ENCODE peak calls at places on chromosomes 1 and 21, in nine cellular contexts. B, V, F, M, T, G, Z, K and E are unnamed samples. For H3K27me3, the result is how much of the 10 kb centered on the place peaks cover.

GRCh38 chr1:58948671-58949070 is 164.8 kb upstream of the JUN start:
- DNase-seq in M (no peak), B (no peak), G (no peak), T (no peak), K (no peak), Z (no peak), F (no peak), V (no peak), E (no peak)

GRCh38 chr1:8022395-8023286 is 3.5 kb downstream of the ERRFI1 start:
- DNase-seq in K (no peak), B (no peak), F (no peak), T (no peak), V (no peak), Z (no peak), M (no peak), G (no peak), E (no peak)

GRCh38 chr21:44988607-44989537 is 49.0 kb downstream of the SLX9 start:
- DNase-seq in K (no peak), Z (no peak), F (no peak), T (peak), M (peak), G (no peak), B (no peak), V (peak), E (no peak)

GRCh38 chr1:154886281-154887036 is 16.4 kb upstream of the KCNN3 start:
- DNase-seq in F (no peak), G (no peak), Z (no peak), V (no peak), T (no peak), M (no peak), B (no peak), K (no peak), E (no peak)

GRCh38 chr1:96374076-96374762 is 347.4 kb upstream of the PTBP2 start:
- DNase-seq in Z (no peak), K (no peak), F (no peak), G (no peak), V (no peak), B (no peak), T (no peak), M (no peak), E (no peak)

GRCh38 chr1:225870883-225871282 is 11.3 kb downstream of the TMEM63A start:
- DNase-seq in G (no peak), M (no peak), T (no peak), Z (no peak), F (no peak), B (no peak), K (no peak), V (no peak), E (no peak)

GRCh38 chr1:41280189-41281032 is 38.3 kb upstream of the SCMH1 start:
- DNase-seq in B (no peak), M (no peak), K (no peak), G (no peak), F (no peak), V (no peak), T (no peak), Z (no peak), E (no peak)

GRCh38 chr1:53986458-53986857 is 31.5 kb downstream of the LDLRAD1 start:
- DNase-seq in T (no peak), F (no peak), G (no peak), B (no peak), V (no peak), M (no peak), K (no peak), Z (no peak), E (no peak)

GRCh38 chr1:226820935-226821718 is 49.3 kb upstream of the PSEN2 start:
- DNase-seq in K (no peak), G (no peak), F (peak), Z (no peak), V (peak), M (peak), B (no peak), T (peak), E (no peak)

GRCh38 chr1:47231314-47232186 is 475 bp downstream of the TAL1 start:
- DNase-seq in T (no peak), K (peak), M (no peak), Z (peak), G (peak), V (no peak), B (no peak), F (no peak), E (peak)

GRCh38 chr1:76289692-76290091 is 215.1 kb downstream of the ST6GALNAC3 start:
- DNase-seq in Z (no peak), K (no peak), B (no peak), T (no peak), V (no peak), G (no peak), F (no peak), M (no peak), E (no peak)

GRCh38 chr21:35738342-35738961 is 321.9 kb downstream of the SETD4 start:
- DNase-seq in Z (no peak), T (no peak), V (no peak), B (no peak), M (no peak), F (no peak), K (no peak), G (no peak), E (no peak)

GRCh38 chr1:156336242-156336641 is 1.9 kb downstream of the CCT3 start:
- DNase-seq in B (peak), V (no peak), K (peak), G (peak), F (no peak), T (no peak), Z (no peak), M (no peak), E (peak)

GRCh38 chr1:43764581-43764980 is 57.2 kb downstream of the ST3GAL3 start:
- DNase-seq in G (peak), B (no peak), V (peak), T (no peak), K (peak), Z (no peak), F (no peak), M (no peak), E (peak)

GRCh38 chr1:72620453-72620852 is 338.1 kb upstream of the NEGR1 start:
- DNase-seq in Z (no peak), V (no peak), G (no peak), M (no peak), F (no peak), T (no peak), B (no peak), K (no peak), E (no peak)

GRCh38 chr1:46061146-46061545 is 71.3 kb downstream of the PIK3R3 start:
- DNase-seq in K (no peak), G (no peak), Z (no peak), M (no peak), V (no peak), F (no peak), B (no peak), T (no peak), E (no peak)

GRCh38 chr1:178396789-178397188 is 100.0 kb downstream of the CLEC20A start:
- DNase-seq in T (no peak), V (no peak), F (no peak), Z (no peak), M (no peak), G (no peak), K (no peak), B (no peak), E (no peak)

GRCh38 chr1:86948212-86948611 is 33.8 kb downstream of the HS2ST1 start:
- DNase-seq in G (no peak), F (no peak), V (no peak), T (no peak), M (no peak), Z (no peak), B (no peak), K (no peak), E (no peak)

GRCh38 chr1:242219905-242220304 is 221.0 kb upstream of the MAP1LC3C start:
- DNase-seq in B (no peak), V (no peak), M (no peak), G (no peak), Z (no peak), T (no peak), K (no peak), F (no peak), E (no peak)

GRCh38 chr1:226047495-226047894 is 15.0 kb upstream of the H3-3A start:
- DNase-seq in T (no peak), F (no peak), B (no peak), Z (no peak), G (no peak), V (no peak), K (no peak), M (no peak), E (no peak)

GRCh38 chr1:91383461-91383860 is 21.2 kb downstream of the HFM1 start:
- DNase-seq in Z (no peak), F (no peak), B (no peak), T (no peak), M (no peak), V (no peak), K (no peak), G (no peak), E (no peak)

GRCh38 chr1:64337476-64337875 is 132.5 kb upstream of the CACHD1 start:
- DNase-seq in F (no peak), V (no peak), M (no peak), G (no peak), B (no peak), T (no peak), Z (no peak), K (no peak), E (no peak)

GRCh38 chr1:116982319-116983004 is 19.1 kb upstream of the CD101 start:
- DNase-seq in Z (no peak), T (no peak), F (no peak), G (peak), V (no peak), B (no peak), K (no peak), M (no peak), E (no peak)

GRCh38 chr1:54922921-54923421 is 36.0 kb upstream of the DHCR24 start:
- DNase-seq in F (no peak), Z (no peak), V (peak), G (no peak), M (no peak), K (no peak), T (peak), B (no peak), E (no peak)

GRCh38 chr1:110229348-110230001 is 19.4 kb downstream of the KCNC4 start:
- DNase-seq in K (no peak), Z (no peak), M (no peak), T (no peak), F (no peak), V (no peak), B (no peak), G (peak), E (no peak)

GRCh38 chr1:155062151-155062686 is 1.3 kb upstream of the EFNA4 start:
- DNase-seq in M (no peak), K (peak), V (no peak), F (no peak), G (peak), Z (no peak), B (no peak), T (no peak), E (peak)

GRCh38 chr1:192905049-192905448 is 96.2 kb downstream of the RGS2 start:
- DNase-seq in V (no peak), K (no peak), T (no peak), M (no peak), F (no peak), Z (no peak), B (no peak), G (no peak), E (no peak)

GRCh38 chr1:215526147-215526845 is 40.8 kb upstream of the KCTD3 start:
- DNase-seq in Z (no peak), B (peak), T (no peak), V (no peak), K (peak), F (no peak), G (peak), M (no peak), E (no peak)

GRCh38 chr1:9245230-9245619 is 10.7 kb downstream of the H6PD start:
- DNase-seq in Z (no peak), B (no peak), F (no peak), T (no peak), V (no peak), K (no peak), M (no peak), G (no peak), E (no peak)

GRCh38 chr1:160657477-160657820 is 10.6 kb upstream of the SLAMF1 start:
- DNase-seq in G (no peak), Z (no peak), T (no peak), B (no peak), V (no peak), M (no peak), F (no peak), K (no peak), E (no peak)

GRCh38 chr1:111216751-111217150 is 10.8 kb upstream of the CHI3L2 start:
- DNase-seq in V (no peak), T (no peak), F (no peak), B (no peak), M (no peak), G (no peak), Z (no peak), K (no peak), E (no peak)

GRCh38 chr1:202145325-202146140 is 996 bp upstream of the ARL8A start:
- DNase-seq in K (no peak), G (no peak), M (no peak), F (no peak), Z (no peak), T (no peak), V (no peak), B (no peak), E (peak)

DNA sequence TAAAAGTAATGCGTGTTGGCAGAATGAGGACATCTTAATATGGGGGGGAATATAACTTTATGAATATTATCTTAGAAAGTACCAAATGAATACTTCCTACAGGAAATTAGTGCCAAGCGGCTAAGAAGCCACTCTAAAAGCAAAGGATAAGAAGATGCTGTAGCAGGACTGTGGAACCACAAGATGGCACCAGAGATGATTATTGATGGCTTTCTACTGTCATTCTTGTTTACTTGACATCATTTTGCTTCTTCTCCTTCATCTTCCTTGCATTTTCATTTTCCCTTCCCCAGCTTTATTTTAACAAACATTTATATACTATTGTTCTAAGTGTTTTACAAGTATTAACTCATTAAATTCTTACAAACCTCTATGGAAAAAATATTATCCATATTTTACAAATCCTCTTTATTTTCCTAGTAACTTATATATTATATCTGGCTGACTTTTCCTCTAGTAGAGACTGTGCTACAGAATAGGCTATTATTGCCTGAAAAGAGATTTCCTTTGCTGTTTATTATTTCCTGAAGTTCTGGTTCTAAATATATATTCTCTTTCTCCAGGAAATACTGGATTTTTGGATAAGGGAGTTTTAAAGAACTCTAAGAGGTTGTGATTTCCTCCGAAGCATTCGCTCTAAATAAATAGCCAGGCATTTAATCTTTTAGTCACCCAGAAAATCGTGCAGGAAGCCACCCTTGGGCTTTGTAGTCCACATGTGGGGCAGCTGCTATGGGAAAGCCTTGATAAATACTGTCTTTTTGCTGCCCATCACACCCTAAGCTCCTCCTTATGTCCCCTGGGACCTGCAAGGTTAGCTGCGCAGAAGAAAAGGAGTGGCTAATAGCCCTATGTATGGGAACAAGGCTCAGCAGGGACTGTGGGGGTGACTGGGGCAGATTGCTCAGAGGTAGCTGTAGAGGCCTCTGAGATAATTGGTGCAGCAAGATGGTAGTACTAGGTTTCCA is 69.8 kb downstream of the TPR start:
- DNase-seq in G (peak), B (peak), M (no peak), Z (no peak), F (no peak), V (no peak), K (peak), T (no peak), E (no peak)
- TF ChIP-seq CTCF in G (peak), B (peak), M (no peak), Z (peak), F (peak), V (peak), K (peak), T (peak), E (peak)

GRCh38 chr1:15584489-15585363 is at the start of gene AGMAT:
- DNase-seq in G (peak), F (no peak), V (peak), T (peak), M (no peak), K (peak), B (no peak), Z (peak), E (peak)
- H3K27me3 ChIP-seq in G (under half), F (under half), V (under half), T (under half), M (under half), K (under half), B (under half), Z (under half), E (under half)

GRCh38 chr21:34004984-34005383 is 68.4 kb upstream of the MRPS6 start:
- DNase-seq in K (no peak), G (no peak), B (no peak), M (peak), F (no peak), V (peak), Z (no peak), T (peak), E (no peak)
- H3K4me3 ChIP-seq in K (no peak), G (no peak), B (no peak), M (no peak), F (no peak), V (no peak), Z (no peak), T (no peak), E (no peak)

DNA sequence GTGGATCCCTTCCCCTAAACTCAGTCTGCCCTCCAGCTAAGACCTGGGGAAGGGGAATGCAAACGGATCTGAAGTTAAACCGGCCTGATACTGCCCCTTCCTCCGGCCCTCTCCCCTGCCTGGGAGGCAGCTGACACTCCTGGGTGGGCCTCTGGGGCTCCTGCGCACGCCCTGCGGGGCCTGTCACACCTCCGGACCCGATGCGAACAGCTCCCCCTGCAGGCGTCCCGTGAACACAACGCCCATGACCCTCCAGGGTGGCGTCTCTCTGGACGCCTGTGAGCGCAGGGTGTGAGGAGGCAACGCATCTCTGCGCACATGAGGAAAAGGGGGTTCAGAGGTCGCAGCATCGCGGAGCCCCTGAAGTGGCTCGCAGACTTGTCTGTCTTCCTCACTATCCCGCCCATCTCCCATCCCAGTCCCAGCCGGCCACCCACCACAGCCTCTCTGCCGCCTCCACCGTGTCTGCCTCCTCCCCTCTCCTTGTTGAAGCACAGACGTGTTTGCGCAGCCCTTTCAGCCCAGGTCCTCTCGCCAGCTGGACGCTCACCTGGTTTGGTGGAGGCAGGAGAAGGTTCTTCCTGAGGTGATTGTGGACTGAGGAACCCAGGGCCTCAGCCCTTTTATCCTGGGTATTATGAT is 421 bp upstream of the LCE3A start:
- DNase-seq in Z (no peak), T (no peak), V (no peak), B (no peak), F (no peak), G (peak), K (no peak), M (no peak), E (peak)
- TF ChIP-seq CTCF in Z (no peak), T (no peak), V (no peak), B (peak), F (peak), G (peak), K (no peak), M (no peak), E (peak)